ENCODE peak calls at places on chromosomes 13 and 19, in six cellular contexts. P is HS-27A; V is MCF 10A; M is naive B cell; A is thyroid gland; S is effector memory CD8-positive, alpha-beta T cell. Z is an unnamed sample.

GRCh38 chr13:96093296-96094006 is 3.5 kb downstream of the HS6ST3 start:
- DNase-seq in P (no peak), V (no peak), M (no peak), A (no peak), S (no peak), Z (no peak)

GRCh38 chr13:73718248-73718647 is 416.0 kb downstream of the KLF12 start:
- DNase-seq in P (no peak), V (no peak), M (no peak), A (no peak), S (no peak), Z (no peak)

GRCh38 chr19:43148233-43148632 is 38.1 kb downstream of the PSG5 start:
- DNase-seq in P (peak; percentile 84), V (peak; percentile 84), M (no peak), A (no peak), S (no peak), Z (no peak)

GRCh38 chr19:1746401-1747284 is 6.7 kb upstream of the ONECUT3 start:
- DNase-seq in P (no peak), V (peak; percentile 84), M (no peak), A (no peak), S (no peak), Z (peak; percentile 43)

GRCh38 chr13:111912991-111913781 is 153.8 kb upstream of the SOX1 start:
- DNase-seq in P (no peak), V (no peak), M (no peak), A (no peak), S (no peak), Z (no peak)

GRCh38 chr19:33391631-33392249 is 18.2 kb downstream of the CEBPG start:
- DNase-seq in P (no peak), V (peak; percentile 5), M (no peak), A (no peak), S (no peak), Z (no peak)

GRCh38 chr19:38685666-38686529 is 38.4 kb downstream of the ACTN4 start:
- DNase-seq in P (no peak), V (peak; percentile 79), M (no peak), A (peak; percentile 50), S (no peak), Z (peak; percentile 41)

GRCh38 chr13:78241278-78241919 is 322.8 kb upstream of the EDNRB start:
- DNase-seq in P (no peak), V (peak; percentile 53), M (no peak), A (peak; percentile 8), S (no peak), Z (peak; percentile 73)

GRCh38 chr13:35393886-35394285 is 82.6 kb downstream of the MAB21L1 start:
- DNase-seq in P (no peak), V (no peak), M (no peak), A (no peak), S (no peak), Z (no peak)

GRCh38 chr13:50670847-50671542 is 172.5 kb downstream of the DLEU7 start:
- DNase-seq in P (no peak), V (no peak), M (no peak), A (no peak), S (no peak), Z (no peak)

GRCh38 chr19:14497347-14497921 is 1.5 kb upstream of the GIPC1 start:
- DNase-seq in P (no peak), V (peak; percentile 51), M (no peak), A (no peak), S (no peak), Z (no peak)

GRCh38 chr19:47663911-47664771 is 49.1 kb upstream of the EHD2 start:
- DNase-seq in P (peak; percentile 86), V (peak; percentile 99), M (no peak), A (peak; percentile 37), S (no peak), Z (no peak)

GRCh38 chr19:16371540-16371986 is 46.9 kb downstream of the KLF2 start:
- DNase-seq in P (no peak), V (no peak), M (peak; percentile 95), A (peak; percentile 43), S (peak; percentile 86), Z (peak; percentile 75)

GRCh38 chr13:113863511-113864302 is at the start of gene GAS6:
- DNase-seq in P (no peak), V (peak; percentile 41), M (no peak), A (peak; percentile 74), S (no peak), Z (no peak)

GRCh38 chr19:30132312-30133075 is 190.5 kb downstream of the URI1 start:
- DNase-seq in P (no peak), V (no peak), M (no peak), A (no peak), S (no peak), Z (no peak)

GRCh38 chr13:76516013-76516412 is 370.2 kb downstream of the KCTD12 start:
- DNase-seq in P (peak; percentile 14), V (peak; percentile 40), M (no peak), A (no peak), S (no peak), Z (no peak)

GRCh38 chr13:57631607-57632275 is at the start of gene PCDH17:
- DNase-seq in P (no peak), V (no peak), M (no peak), A (peak; percentile 12), S (no peak), Z (no peak)

GRCh38 chr19:41298327-41298964 is 11.5 kb upstream of the CCDC97 start:
- DNase-seq in P (no peak), V (no peak), M (peak; percentile 48), A (peak; percentile 58), S (peak; percentile 62), Z (peak; percentile 57)

GRCh38 chr13:95039415-95039814 is 261.8 kb downstream of the ABCC4 start:
- DNase-seq in P (no peak), V (no peak), M (no peak), A (no peak), S (no peak), Z (no peak)

GRCh38 chr13:53238241-53238640 is 209.6 kb downstream of the OLFM4 start:
- DNase-seq in P (no peak), V (no peak), M (no peak), A (peak; percentile 16), S (no peak), Z (no peak)

GRCh38 chr19:39472746-39473442 is 7.7 kb upstream of the TIMM50 start:
- DNase-seq in P (no peak), V (no peak), M (no peak), A (no peak), S (no peak), Z (no peak)

GRCh38 chr13:41495044-41495443 is 37.7 kb downstream of the RGCC start:
- DNase-seq in P (no peak), V (no peak), M (no peak), A (peak; percentile 2), S (no peak), Z (no peak)

GRCh38 chr19:51024924-51025323 is 1.5 kb downstream of the KLK11 start:
- DNase-seq in P (no peak), V (no peak), M (no peak), A (no peak), S (no peak), Z (no peak)

GRCh38 chr19:19628499-19629134 is 597 bp upstream of the LPAR2 start:
- DNase-seq in P (no peak), V (peak; percentile 92), M (peak; percentile 18), A (peak; percentile 50), S (peak; percentile 63), Z (no peak)